ENCODE peak calls at places on chromosomes 5 and 9, in five cellular contexts. P is retinal pigment epithelial cell, G is cardiac muscle cell, H is activated T-helper 1 cell treated with Interleukin-2 at 50 U/mL for 16 hours, W is GDM1. X is an unnamed sample.
A peak's percentile ranks its signal among the peaks of the same experiment; 100 is the strongest.

GRCh38 chr5:140113180-140113698 is 670 bp upstream of the PURA start:
- DNase-seq in P (no peak), G (no peak), H (peak; percentile 12), W (no peak), X (peak; percentile 12)

GRCh38 chr5:123785160-123786001 is 273.4 kb downstream of the CSNK1G3 start:
- DNase-seq in P (no peak), G (peak; percentile 9), H (no peak), W (no peak), X (no peak)

GRCh38 chr9:104927912-104928740 is at the start of gene ABCA1:
- DNase-seq in P (peak; percentile 62), G (peak; percentile 92), H (peak; percentile 35), W (peak; percentile 69), X (peak; percentile 52)

GRCh38 chr5:37721447-37721871 is 118.4 kb downstream of the GDNF start:
- DNase-seq in P (no peak), G (no peak), H (no peak), W (no peak), X (no peak)

GRCh38 chr5:110817437-110817836 is 78.6 kb downstream of the SLC25A46 start:
- DNase-seq in P (no peak), G (no peak), H (no peak), W (no peak), X (no peak)

GRCh38 chr9:127283917-127284316 is 19.3 kb downstream of the GARNL3 start:
- DNase-seq in P (no peak), G (no peak), H (no peak), W (no peak), X (peak; percentile 2)

GRCh38 chr5:151086905-151087360 is 6.1 kb upstream of the TNIP1 start:
- DNase-seq in P (no peak), G (no peak), H (peak; percentile 55), W (no peak), X (peak; percentile 58)

GRCh38 chr9:134058716-134059115 is 9.1 kb downstream of the BRD3 start:
- DNase-seq in P (no peak), G (no peak), H (no peak), W (no peak), X (no peak)

GRCh38 chr9:121619989-121620673 is 31.3 kb upstream of the DAB2IP start:
- DNase-seq in P (no peak), G (no peak), H (no peak), W (no peak), X (no peak)

GRCh38 chr9:108033976-108034964 is 544.7 kb upstream of the KLF4 start:
- DNase-seq in P (no peak), G (no peak), H (no peak), W (no peak), X (no peak)

GRCh38 chr5:141413540-141414069 is 818 bp downstream of the PCDHGA10 start:
- DNase-seq in P (no peak), G (no peak), H (no peak), W (no peak), X (no peak)

GRCh38 chr9:116274293-116274692 is 120.7 kb downstream of the PAPPA start:
- DNase-seq in P (no peak), G (no peak), H (no peak), W (no peak), X (no peak)